ENCODE peak calls at places on chromosomes 6 and 20, in four cellular contexts. T, C, M and A are unnamed samples. For H3K9me3 and H3K4me1, the result is how much of the 10 kb centered on the place peaks cover.

GRCh38 chr20:59787186-59787890 is 146.1 kb downstream of the SYCP2 start:
- DNase-seq in C (no peak), M (no peak), T (peak), A (no peak)

GRCh38 chr6:17218023-17218748 is 63.0 kb upstream of the RBM24 start:
- DNase-seq in T (no peak), C (no peak), M (peak), A (no peak)

GRCh38 chr6:1518855-1519254 is 90.9 kb upstream of the FOXC1 start:
- DNase-seq in T (no peak), M (no peak), C (no peak), A (no peak)

GRCh38 chr6:27605401-27606342 is 132.8 kb upstream of the ZNF184 start:
- DNase-seq in M (no peak), T (no peak), C (no peak), A (peak)

GRCh38 chr6:811806-812205 is 118.9 kb upstream of the EXOC2 start:
- DNase-seq in T (no peak), M (no peak), C (no peak), A (no peak)

GRCh38 chr20:19737025-19737424 is 21.0 kb upstream of the RIN2 start:
- DNase-seq in C (no peak), M (peak), T (no peak), A (no peak)

GRCh38 chr20:62635232-62635631 is 7.1 kb upstream of the SLCO4A1 start:
- DNase-seq in C (no peak), T (no peak), M (no peak), A (no peak)

GRCh38 chr6:8020083-8020482 is 44.1 kb downstream of the BLOC1S5 start:
- DNase-seq in T (no peak), C (no peak), M (no peak), A (no peak)

GRCh38 chr6:82022614-82023102 is 224.9 kb downstream of the IBTK start:
- DNase-seq in M (no peak), T (no peak), C (no peak), A (no peak)

GRCh38 chr6:141244366-141244765 is 888.4 kb upstream of the GJE1 start:
- DNase-seq in C (no peak), M (no peak), T (no peak), A (no peak)

GRCh38 chr20:15916623-15917022 is 656.6 kb downstream of the KIF16B start:
- DNase-seq in C (no peak), T (no peak), M (no peak), A (no peak)

GRCh38 chr20:24962182-24962492 is 13.1 kb downstream of the CST7 start:
- DNase-seq in T (no peak), C (no peak), M (no peak), A (no peak)

GRCh38 chr6:167341665-167342655 is 17.1 kb downstream of the TTLL2 start:
- DNase-seq in M (no peak), C (no peak), T (no peak), A (no peak)
- H3K9me3 ChIP-seq in M (under half), C (under half), T (under half), A (under half)

GRCh38 chr6:37623666-37624065 is 74.0 kb downstream of the MDGA1 start:
- DNase-seq in C (no peak), M (no peak), T (no peak), A (no peak)
- H3K4me1 ChIP-seq in C (under half), M (under half), T (under half), A (under half)

GRCh38 chr6:53831956-53832660 is 37.3 kb downstream of the LRRC1 start:
- DNase-seq in T (no peak), M (no peak), C (no peak), A (no peak)

GRCh38 chr6:53829698-53830221 is 35.0 kb downstream of the LRRC1 start:
- DNase-seq in M (peak), T (no peak), C (no peak), A (peak)

GRCh38 chr6:53830356-53830755 is 35.6 kb downstream of the LRRC1 start:
- DNase-seq in M (no peak), T (no peak), C (no peak), A (no peak)

GRCh38 chr6:53833147-53833546 is 38.3 kb downstream of the LRRC1 start:
- DNase-seq in C (no peak), T (no peak), M (no peak), A (no peak)

GRCh38 chr6:53831081-53831839 is 36.5 kb downstream of the LRRC1 start:
- DNase-seq in T (no peak), M (no peak), C (no peak), A (peak)
- H3K9me3 ChIP-seq in T (under half), M (under half), C (under half), A (under half)

DNA sequence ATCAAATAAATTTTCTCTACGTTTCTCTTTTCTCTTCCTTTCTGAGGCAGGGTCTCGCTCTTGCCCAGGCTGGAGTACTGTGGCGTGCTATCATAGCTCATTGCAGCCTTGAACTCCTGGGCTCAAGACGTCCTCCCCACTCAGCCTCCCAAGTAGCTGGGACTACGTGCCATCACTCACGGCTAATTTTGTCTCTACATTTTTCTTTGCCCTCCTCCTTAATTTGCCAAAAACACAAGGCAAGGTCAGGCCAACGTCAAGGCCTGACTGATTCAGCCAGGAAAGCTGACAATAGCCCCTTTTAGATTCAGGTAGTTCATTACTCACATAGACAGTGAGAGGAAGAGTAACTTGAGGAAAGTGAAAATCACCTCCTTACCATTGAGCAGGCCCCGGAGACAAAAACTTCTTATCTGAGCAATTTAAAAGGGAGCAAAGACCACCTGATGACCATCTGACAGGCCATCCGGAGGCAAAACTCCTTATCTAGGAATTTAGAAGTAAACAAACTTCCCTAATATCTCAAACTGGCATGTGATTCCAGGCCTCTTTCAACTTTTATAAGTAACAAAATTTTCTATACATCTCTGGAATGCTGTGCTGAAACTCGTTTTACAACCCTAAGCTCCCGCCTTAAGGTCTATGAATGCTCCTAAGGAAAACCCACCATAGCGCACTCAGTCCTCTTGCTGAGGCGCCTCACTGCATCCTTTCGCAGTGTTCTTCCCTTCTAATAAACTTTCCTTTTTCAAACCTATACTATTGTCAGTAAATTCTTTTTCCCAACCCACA is 42.1 kb upstream of the SRPK1 start:
- DNase-seq in M (no peak), T (no peak), C (no peak), A (no peak)
- H3K4me1 ChIP-seq in M (under half), T (under half), C (under half), A (under half)

DNA sequence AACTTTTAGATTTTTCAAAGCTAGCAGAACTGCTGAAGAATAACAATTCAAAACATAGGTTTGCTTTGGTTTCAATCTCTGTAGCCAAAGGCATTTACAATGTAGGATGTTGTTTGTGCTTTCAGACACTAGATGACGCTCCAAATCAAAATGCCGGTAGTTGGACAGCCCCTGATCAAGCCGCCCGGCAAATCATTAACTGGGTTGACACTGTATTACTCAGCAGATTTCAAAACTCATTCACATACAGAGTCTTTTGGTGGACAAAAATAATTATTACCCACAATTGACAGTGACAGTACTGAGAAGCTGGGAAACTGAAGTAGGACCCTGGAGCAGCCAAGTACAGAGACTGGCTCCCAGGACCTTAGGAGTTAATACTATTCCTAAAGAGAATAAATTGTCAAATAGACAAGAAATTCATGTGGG is 21.3 kb upstream of the HFE start:
- DNase-seq in M (peak), C (peak), T (no peak), A (peak)
- H3K9me3 ChIP-seq in M (under half), C (under half), T (under half), A (under half)

GRCh38 chr6:11209941-11210340 is 22.5 kb downstream of the NEDD9 start:
- DNase-seq in T (no peak), M (no peak), C (no peak), A (no peak)
- H3K4me1 ChIP-seq in T (half or more), M (under half), C (half or more), A (under half)

GRCh38 chr6:69421270-69421669 is 375.5 kb downstream of the LMBRD1 start:
- DNase-seq in M (no peak), T (no peak), C (no peak), A (no peak)
- H3K9me3 ChIP-seq in M (under half), T (under half), C (under half), A (under half)

DNA sequence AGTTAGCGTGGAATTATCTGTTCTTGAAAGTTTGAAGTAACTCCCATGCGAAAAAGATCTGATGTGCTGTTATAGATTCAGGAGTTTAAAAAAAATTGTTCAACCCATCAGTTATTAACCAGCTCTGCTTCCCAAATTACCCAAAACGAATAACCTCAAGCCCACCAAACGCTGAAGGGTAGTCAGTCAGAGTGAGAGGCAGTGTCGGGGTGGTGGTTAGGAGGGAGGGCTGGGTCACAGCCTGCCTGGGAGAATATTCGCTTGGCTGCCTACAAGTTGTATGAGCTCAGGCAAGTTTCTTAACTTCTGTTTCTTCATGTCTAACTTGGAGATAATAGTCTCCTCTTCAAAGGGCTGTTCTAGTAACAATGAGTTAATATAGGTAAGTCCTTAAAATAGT is 114.6 kb downstream of the JPH2 start:
- DNase-seq in M (no peak), T (no peak), C (peak), A (no peak)
- H3K4me1 ChIP-seq in M (under half), T (under half), C (under half), A (under half)